ENCODE peak calls at places on chromosomes 13 and 19, in nine cellular contexts. One of them, this sample, is unnamed.

GRCh38 chr19:43476606-43477005 is 11.2 kb upstream of the LYPD3 start:
- DNase-seq in astrocyte of the spinal cord: peak; percentile 69
- DNase-seq in heart right ventricle: no peak
- DNase-seq in body of pancreas: no peak
- DNase-seq in psoas muscle: no peak
- DNase-seq in lower leg skin: no peak
- DNase-seq in IMR-90: peak; percentile 94
- DNase-seq in adrenal gland: no peak
- DNase-seq in iPS DF 6.9: no peak
- DNase-seq in this sample: no peak

GRCh38 chr13:93673885-93674284 is 447.3 kb downstream of the GPC6 start:
- DNase-seq in astrocyte of the spinal cord: no peak
- DNase-seq in adrenal gland: no peak
- DNase-seq in heart right ventricle: no peak
- DNase-seq in psoas muscle: no peak
- DNase-seq in lower leg skin: no peak
- DNase-seq in body of pancreas: no peak
- DNase-seq in iPS DF 6.9: no peak
- DNase-seq in IMR-90: no peak
- DNase-seq in this sample: no peak

GRCh38 chr13:43426355-43426754 is 360.4 kb downstream of the ENOX1 start:
- DNase-seq in IMR-90: no peak
- DNase-seq in heart right ventricle: no peak
- DNase-seq in body of pancreas: no peak
- DNase-seq in psoas muscle: no peak
- DNase-seq in lower leg skin: no peak
- DNase-seq in iPS DF 6.9: no peak
- DNase-seq in adrenal gland: no peak
- DNase-seq in astrocyte of the spinal cord: no peak
- DNase-seq in this sample: no peak

GRCh38 chr13:111337741-111338140 is 17.3 kb downstream of the TEX29 start:
- DNase-seq in IMR-90: peak; percentile 19
- DNase-seq in body of pancreas: no peak
- DNase-seq in adrenal gland: no peak
- DNase-seq in iPS DF 6.9: no peak
- DNase-seq in lower leg skin: no peak
- DNase-seq in astrocyte of the spinal cord: no peak
- DNase-seq in psoas muscle: no peak
- DNase-seq in heart right ventricle: no peak
- DNase-seq in this sample: no peak

GRCh38 chr13:63595811-63596210 is 2180.2 kb upstream of the PCDH20 start:
- DNase-seq in astrocyte of the spinal cord: no peak
- DNase-seq in heart right ventricle: no peak
- DNase-seq in lower leg skin: no peak
- DNase-seq in psoas muscle: no peak
- DNase-seq in body of pancreas: no peak
- DNase-seq in adrenal gland: no peak
- DNase-seq in IMR-90: no peak
- DNase-seq in iPS DF 6.9: no peak
- DNase-seq in this sample: no peak

GRCh38 chr19:5743640-5744039 is 23.2 kb downstream of the CATSPERD start:
- DNase-seq in astrocyte of the spinal cord: no peak
- DNase-seq in iPS DF 6.9: no peak
- DNase-seq in body of pancreas: no peak
- DNase-seq in heart right ventricle: no peak
- DNase-seq in psoas muscle: no peak
- DNase-seq in IMR-90: no peak
- DNase-seq in adrenal gland: no peak
- DNase-seq in lower leg skin: no peak
- DNase-seq in this sample: no peak

GRCh38 chr13:100124265-100124664 is 35.4 kb downstream of the PCCA start:
- DNase-seq in IMR-90: peak; percentile 64
- DNase-seq in body of pancreas: no peak
- DNase-seq in iPS DF 6.9: no peak
- DNase-seq in heart right ventricle: no peak
- DNase-seq in lower leg skin: no peak
- DNase-seq in astrocyte of the spinal cord: no peak
- DNase-seq in adrenal gland: no peak
- DNase-seq in psoas muscle: no peak
- DNase-seq in this sample: no peak

GRCh38 chr13:113666951-113667701 is at the start of gene GRK1:
- DNase-seq in iPS DF 6.9: no peak
- DNase-seq in astrocyte of the spinal cord: no peak
- DNase-seq in body of pancreas: peak; percentile 11
- DNase-seq in adrenal gland: peak; percentile 12
- DNase-seq in IMR-90: no peak
- DNase-seq in lower leg skin: no peak
- DNase-seq in heart right ventricle: no peak
- DNase-seq in psoas muscle: no peak
- DNase-seq in this sample: peak; percentile 54

GRCh38 chr13:46668302-46668720 is 115.3 kb downstream of the LRCH1 start:
- DNase-seq in psoas muscle: peak; percentile 29
- DNase-seq in adrenal gland: peak; percentile 47
- DNase-seq in body of pancreas: no peak
- DNase-seq in IMR-90: peak; percentile 95
- DNase-seq in heart right ventricle: peak; percentile 36
- DNase-seq in iPS DF 6.9: no peak
- DNase-seq in astrocyte of the spinal cord: peak; percentile 94
- DNase-seq in lower leg skin: peak; percentile 53
- DNase-seq in this sample: no peak

GRCh38 chr13:42276683-42277082 is 4.7 kb downstream of the AKAP11 start:
- DNase-seq in lower leg skin: no peak
- DNase-seq in IMR-90: no peak
- DNase-seq in adrenal gland: no peak
- DNase-seq in heart right ventricle: no peak
- DNase-seq in psoas muscle: no peak
- DNase-seq in astrocyte of the spinal cord: no peak
- DNase-seq in body of pancreas: no peak
- DNase-seq in iPS DF 6.9: no peak
- DNase-seq in this sample: no peak

GRCh38 chr19:50444059-50444458 is 11.4 kb downstream of the MYBPC2 start:
- DNase-seq in lower leg skin: no peak
- DNase-seq in body of pancreas: no peak
- DNase-seq in heart right ventricle: no peak
- DNase-seq in astrocyte of the spinal cord: no peak
- DNase-seq in psoas muscle: no peak
- DNase-seq in adrenal gland: no peak
- DNase-seq in iPS DF 6.9: no peak
- DNase-seq in IMR-90: no peak
- DNase-seq in this sample: no peak

GRCh38 chr19:33802801-33803200 is 6.1 kb downstream of the KCTD15 start:
- DNase-seq in adrenal gland: no peak
- DNase-seq in body of pancreas: no peak
- DNase-seq in psoas muscle: no peak
- DNase-seq in iPS DF 6.9: no peak
- DNase-seq in IMR-90: no peak
- DNase-seq in astrocyte of the spinal cord: no peak
- DNase-seq in lower leg skin: no peak
- DNase-seq in heart right ventricle: no peak
- DNase-seq in this sample: no peak

GRCh38 chr19:54418030-54418929 is 3.0 kb downstream of the TTYH1 start:
- DNase-seq in adrenal gland: peak; percentile 53
- DNase-seq in lower leg skin: no peak
- DNase-seq in IMR-90: peak; percentile 19
- DNase-seq in astrocyte of the spinal cord: no peak
- DNase-seq in body of pancreas: no peak
- DNase-seq in heart right ventricle: no peak
- DNase-seq in iPS DF 6.9: no peak
- DNase-seq in psoas muscle: no peak
- DNase-seq in this sample: peak; percentile 70

GRCh38 chr13:50170447-50171037 is 155.3 kb downstream of the KCNRG start:
- DNase-seq in lower leg skin: no peak
- DNase-seq in IMR-90: peak; percentile 21
- DNase-seq in body of pancreas: no peak
- DNase-seq in astrocyte of the spinal cord: peak; percentile 46
- DNase-seq in heart right ventricle: no peak
- DNase-seq in psoas muscle: no peak
- DNase-seq in iPS DF 6.9: no peak
- DNase-seq in adrenal gland: no peak
- DNase-seq in this sample: no peak

GRCh38 chr13:31742102-31742695 is 2.9 kb downstream of the RXFP2 start:
- DNase-seq in IMR-90: peak; percentile 69
- DNase-seq in psoas muscle: peak; percentile 34
- DNase-seq in adrenal gland: peak; percentile 54
- DNase-seq in iPS DF 6.9: peak; percentile 58
- DNase-seq in astrocyte of the spinal cord: peak; percentile 74
- DNase-seq in lower leg skin: peak; percentile 55
- DNase-seq in body of pancreas: peak; percentile 55
- DNase-seq in heart right ventricle: peak; percentile 44
- DNase-seq in this sample: peak; percentile 58

GRCh38 chr19:39246951-39247669 is 1.5 kb downstream of the IFNL4 start:
- DNase-seq in iPS DF 6.9: no peak
- DNase-seq in astrocyte of the spinal cord: no peak
- DNase-seq in psoas muscle: peak; percentile 42
- DNase-seq in heart right ventricle: no peak
- DNase-seq in IMR-90: no peak
- DNase-seq in adrenal gland: no peak
- DNase-seq in lower leg skin: no peak
- DNase-seq in body of pancreas: peak; percentile 34
- DNase-seq in this sample: peak; percentile 86

GRCh38 chr13:67574320-67575233 is 344.4 kb upstream of the PCDH9 start:
- DNase-seq in IMR-90: peak; percentile 54
- DNase-seq in adrenal gland: no peak
- DNase-seq in astrocyte of the spinal cord: peak; percentile 93
- DNase-seq in body of pancreas: no peak
- DNase-seq in psoas muscle: no peak
- DNase-seq in lower leg skin: no peak
- DNase-seq in iPS DF 6.9: no peak
- DNase-seq in heart right ventricle: no peak
- DNase-seq in this sample: no peak

GRCh38 chr19:55836340-55836739 is at the start of gene NLRP4:
- DNase-seq in body of pancreas: no peak
- DNase-seq in astrocyte of the spinal cord: no peak
- DNase-seq in iPS DF 6.9: no peak
- DNase-seq in IMR-90: no peak
- DNase-seq in psoas muscle: no peak
- DNase-seq in adrenal gland: no peak
- DNase-seq in heart right ventricle: no peak
- DNase-seq in lower leg skin: no peak
- DNase-seq in this sample: no peak

GRCh38 chr13:24244802-24245201 is 64.6 kb upstream of the C1QTNF9 start:
- DNase-seq in iPS DF 6.9: no peak
- DNase-seq in lower leg skin: no peak
- DNase-seq in IMR-90: no peak
- DNase-seq in heart right ventricle: no peak
- DNase-seq in adrenal gland: no peak
- DNase-seq in psoas muscle: no peak
- DNase-seq in astrocyte of the spinal cord: no peak
- DNase-seq in body of pancreas: no peak
- DNase-seq in this sample: no peak

DNA sequence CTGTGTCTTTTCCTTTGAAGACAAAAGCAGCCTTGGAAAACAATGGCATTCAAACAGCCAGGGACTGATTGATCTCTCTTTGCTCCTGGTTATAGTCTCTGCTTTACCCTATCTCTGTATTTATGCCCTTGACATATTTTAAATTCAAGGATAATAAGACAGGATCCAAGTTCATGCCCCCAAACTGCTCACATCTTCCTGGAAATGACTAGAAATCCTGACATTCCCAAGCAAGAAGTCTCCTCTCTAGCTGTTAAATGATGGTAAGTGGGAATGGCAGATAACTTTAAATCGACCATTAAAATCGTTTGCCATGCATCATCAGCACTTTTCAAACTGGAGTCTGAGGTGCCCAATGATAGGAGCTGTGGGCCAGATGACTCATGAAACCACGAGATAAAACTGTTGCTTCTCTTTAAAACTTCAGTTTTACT is 435.6 kb downstream of the FOXO1 start:
- DNase-seq in body of pancreas: no peak
- DNase-seq in iPS DF 6.9: no peak
- DNase-seq in lower leg skin: no peak
- DNase-seq in psoas muscle: no peak
- DNase-seq in IMR-90: no peak
- DNase-seq in astrocyte of the spinal cord: peak; percentile 32
- DNase-seq in heart right ventricle: no peak
- DNase-seq in adrenal gland: peak; percentile 34
- DNase-seq in this sample: no peak
- H3K4me3 ChIP-seq in body of pancreas: no peak overlapping the region
- H3K4me3 ChIP-seq in iPS DF 6.9: no peak overlapping the region
- H3K4me3 ChIP-seq in lower leg skin: no peak overlapping the region
- H3K4me3 ChIP-seq in psoas muscle: no peak overlapping the region
- H3K4me3 ChIP-seq in IMR-90: no peak overlapping the region
- H3K4me3 ChIP-seq in astrocyte of the spinal cord: no peak overlapping the region
- H3K4me3 ChIP-seq in heart right ventricle: no peak overlapping the region
- H3K4me3 ChIP-seq in adrenal gland: no peak overlapping the region
- H3K4me3 ChIP-seq in this sample: no peak overlapping the region

GRCh38 chr19:10936661-10937084 is 8.1 kb downstream of the TIMM29 start:
- DNase-seq in heart right ventricle: no peak
- DNase-seq in IMR-90: peak; percentile 81
- DNase-seq in astrocyte of the spinal cord: peak; percentile 81
- DNase-seq in lower leg skin: no peak
- DNase-seq in iPS DF 6.9: peak; percentile 83
- DNase-seq in body of pancreas: peak; percentile 68
- DNase-seq in psoas muscle: no peak
- DNase-seq in adrenal gland: peak; percentile 55
- DNase-seq in this sample: peak; percentile 86
- H3K4me3 ChIP-seq in heart right ventricle: no peak overlapping the region
- H3K4me3 ChIP-seq in IMR-90: no peak overlapping the region
- H3K4me3 ChIP-seq in astrocyte of the spinal cord: no peak overlapping the region
- H3K4me3 ChIP-seq in lower leg skin: no peak overlapping the region
- H3K4me3 ChIP-seq in iPS DF 6.9: no peak overlapping the region
- H3K4me3 ChIP-seq in body of pancreas: no peak overlapping the region
- H3K4me3 ChIP-seq in psoas muscle: no peak overlapping the region
- H3K4me3 ChIP-seq in adrenal gland: no peak overlapping the region
- H3K4me3 ChIP-seq in this sample: no peak overlapping the region

GRCh38 chr13:21611385-21611784 is 7.4 kb upstream of the MICU2 start:
- DNase-seq in heart right ventricle: no peak
- DNase-seq in astrocyte of the spinal cord: no peak
- DNase-seq in adrenal gland: no peak
- DNase-seq in lower leg skin: no peak
- DNase-seq in body of pancreas: no peak
- DNase-seq in iPS DF 6.9: no peak
- DNase-seq in IMR-90: no peak
- DNase-seq in psoas muscle: no peak
- DNase-seq in this sample: no peak
- H3K4me3 ChIP-seq in heart right ventricle: no peak overlapping the region
- H3K4me3 ChIP-seq in astrocyte of the spinal cord: no peak overlapping the region
- H3K4me3 ChIP-seq in adrenal gland: no peak overlapping the region
- H3K4me3 ChIP-seq in lower leg skin: no peak overlapping the region
- H3K4me3 ChIP-seq in body of pancreas: no peak overlapping the region
- H3K4me3 ChIP-seq in iPS DF 6.9: no peak overlapping the region
- H3K4me3 ChIP-seq in IMR-90: no peak overlapping the region
- H3K4me3 ChIP-seq in psoas muscle: no peak overlapping the region
- H3K4me3 ChIP-seq in this sample: no peak overlapping the region

GRCh38 chr19:42303101-42303464 is 659 bp upstream of the PAFAH1B3 start:
- DNase-seq in IMR-90: no peak
- DNase-seq in psoas muscle: no peak
- DNase-seq in heart right ventricle: no peak
- DNase-seq in astrocyte of the spinal cord: no peak
- DNase-seq in iPS DF 6.9: no peak
- DNase-seq in lower leg skin: no peak
- DNase-seq in adrenal gland: no peak
- DNase-seq in body of pancreas: no peak
- DNase-seq in this sample: no peak
- H3K4me3 ChIP-seq in IMR-90: peak overlapping the region; percentile 62
- H3K4me3 ChIP-seq in psoas muscle: peak overlapping the region; percentile 77
- H3K4me3 ChIP-seq in heart right ventricle: peak overlapping the region; percentile 66
- H3K4me3 ChIP-seq in astrocyte of the spinal cord: peak overlapping the region; percentile 82
- H3K4me3 ChIP-seq in iPS DF 6.9: no peak overlapping the region
- H3K4me3 ChIP-seq in lower leg skin: no peak overlapping the region
- H3K4me3 ChIP-seq in adrenal gland: peak overlapping the region; percentile 67
- H3K4me3 ChIP-seq in body of pancreas: no peak overlapping the region
- H3K4me3 ChIP-seq in this sample: peak overlapping the region; percentile 97

GRCh38 chr19:45008554-45008953 is 7.3 kb downstream of the RELB start:
- DNase-seq in astrocyte of the spinal cord: no peak
- DNase-seq in lower leg skin: no peak
- DNase-seq in adrenal gland: no peak
- DNase-seq in heart right ventricle: no peak
- DNase-seq in psoas muscle: no peak
- DNase-seq in body of pancreas: no peak
- DNase-seq in IMR-90: no peak
- DNase-seq in iPS DF 6.9: no peak
- DNase-seq in this sample: peak; percentile 48
- H3K4me3 ChIP-seq in astrocyte of the spinal cord: no peak overlapping the region
- H3K4me3 ChIP-seq in lower leg skin: no peak overlapping the region
- H3K4me3 ChIP-seq in adrenal gland: no peak overlapping the region
- H3K4me3 ChIP-seq in heart right ventricle: no peak overlapping the region
- H3K4me3 ChIP-seq in psoas muscle: no peak overlapping the region
- H3K4me3 ChIP-seq in body of pancreas: no peak overlapping the region
- H3K4me3 ChIP-seq in IMR-90: no peak overlapping the region
- H3K4me3 ChIP-seq in iPS DF 6.9: no peak overlapping the region
- H3K4me3 ChIP-seq in this sample: no peak overlapping the region